ENCODE peak calls at places on chromosomes 12 and 14, in seven cellular contexts. T, Q, I, H, D, C and B are unnamed samples.

GRCh38 chr12:132046561-132046960 is 96.8 kb downstream of the EP400 start:
- DNase-seq in T (no peak), H (no peak), D (peak), I (no peak), C (no peak), Q (no peak), B (peak)

GRCh38 chr12:124039276-124039675 is 66.3 kb downstream of the ZNF664 start:
- DNase-seq in T (no peak), I (no peak), Q (no peak), H (no peak), C (peak), D (peak), B (peak)

GRCh38 chr12:685388-685787 is 22.1 kb upstream of the NINJ2 start:
- DNase-seq in T (no peak), D (no peak), Q (no peak), H (peak), C (peak), I (peak), B (no peak)

GRCh38 chr12:107436376-107436775 is 249.2 kb upstream of the PWP1 start:
- DNase-seq in T (no peak), H (no peak), D (peak), C (peak), I (no peak), Q (no peak), B (no peak)

GRCh38 chr12:114918535-114919233 is 234.7 kb upstream of the TBX3 start:
- DNase-seq in Q (no peak), I (no peak), C (peak), D (peak), H (no peak), T (no peak), B (no peak)

GRCh38 chr14:38505221-38506095 is 249.6 kb upstream of the CLEC14A start:
- DNase-seq in H (no peak), T (no peak), I (no peak), Q (no peak), C (no peak), D (no peak), B (no peak)

GRCh38 chr12:11797317-11797913 is 147.9 kb downstream of the ETV6 start:
- DNase-seq in I (no peak), H (no peak), T (no peak), D (peak), C (peak), Q (no peak), B (peak)

GRCh38 chr14:61196034-61196433 is 85.1 kb downstream of the TMEM30B start:
- DNase-seq in C (no peak), Q (no peak), H (no peak), D (no peak), T (no peak), I (no peak), B (no peak)

GRCh38 chr12:120670667-120671066 is 16.3 kb upstream of the MLEC start:
- DNase-seq in Q (no peak), T (no peak), I (no peak), D (no peak), H (no peak), C (no peak), B (no peak)

GRCh38 chr14:51554953-51555352 is 96.8 kb upstream of the FRMD6 start:
- DNase-seq in D (peak), I (no peak), C (no peak), Q (no peak), T (peak), H (no peak), B (peak)

GRCh38 chr14:60204843-60205774 is 39.9 kb upstream of the DHRS7 start:
- DNase-seq in H (no peak), Q (no peak), I (no peak), D (no peak), T (no peak), C (no peak), B (no peak)

GRCh38 chr14:71693373-71693772 is 238.9 kb upstream of the RGS6 start:
- DNase-seq in T (no peak), D (peak), C (no peak), H (no peak), Q (no peak), I (no peak), B (no peak)

GRCh38 chr12:25056486-25057130 is 107.7 kb upstream of the BCAT1 start:
- DNase-seq in I (no peak), Q (no peak), D (no peak), H (no peak), T (no peak), C (no peak), B (no peak)

GRCh38 chr12:74747305-74747704 is 209.7 kb downstream of the ATXN7L3B start:
- DNase-seq in I (no peak), C (peak), H (no peak), T (no peak), Q (no peak), D (peak), B (peak)

GRCh38 chr12:131869871-131870418 is 24.5 kb upstream of the ULK1 start:
- DNase-seq in C (peak), H (no peak), T (no peak), Q (no peak), I (no peak), D (peak), B (peak)

GRCh38 chr12:15763336-15763735 is 25.9 kb downstream of the EPS8 start:
- DNase-seq in I (no peak), Q (no peak), T (no peak), C (no peak), D (no peak), H (no peak), B (no peak)

GRCh38 chr12:68397566-68398158 is 65.5 kb upstream of the MDM1 start:
- DNase-seq in H (no peak), T (no peak), I (no peak), D (no peak), Q (no peak), C (no peak), B (no peak)

GRCh38 chr14:51260225-51260624 is 20.2 kb downstream of the TMX1 start:
- DNase-seq in C (no peak), T (no peak), D (no peak), Q (no peak), H (no peak), I (no peak), B (no peak)

GRCh38 chr14:92500491-92500941 is 13.1 kb upstream of the RIN3 start:
- DNase-seq in T (no peak), I (no peak), Q (no peak), D (no peak), H (peak), C (no peak), B (no peak)

GRCh38 chr14:54681819-54682261 is 114.9 kb downstream of the SAMD4A start:
- DNase-seq in C (no peak), H (no peak), Q (no peak), I (no peak), T (no peak), D (no peak), B (no peak)

GRCh38 chr14:31969371-31969770 is 107.7 kb upstream of the ARHGAP5 start:
- DNase-seq in I (no peak), D (no peak), C (no peak), T (no peak), Q (no peak), H (no peak), B (no peak)

GRCh38 chr14:59275668-59276067 is 87.2 kb downstream of the DAAM1 start:
- DNase-seq in H (no peak), D (peak), T (no peak), Q (peak), C (peak), I (no peak), B (peak)

GRCh38 chr12:131085816-131086591 is 132.3 kb downstream of the ADGRD1 start:
- DNase-seq in T (no peak), I (no peak), C (no peak), Q (no peak), H (peak), D (no peak), B (no peak)

GRCh38 chr14:74018029-74018703 is 922 bp downstream of the ENTPD5 start:
- DNase-seq in T (peak), D (peak), H (no peak), I (no peak), C (peak), Q (no peak), B (peak)

GRCh38 chr14:92670177-92670576 is 78.2 kb downstream of the LGMN start:
- DNase-seq in C (no peak), I (no peak), D (peak), H (no peak), T (peak), Q (no peak), B (no peak)

GRCh38 chr12:25089738-25090137 is 105.2 kb downstream of the DNAI7 start:
- DNase-seq in D (no peak), Q (no peak), C (no peak), T (no peak), H (no peak), I (no peak), B (no peak)